ENCODE peak calls at places on chromosomes 3 and 15, in ten cellular contexts. R, Y, G, I, K, L, P, U, O and Q are unnamed samples.
A peak's percentile ranks its signal among the peaks of the same experiment; 100 is the strongest.

GRCh38 chr3:143951351-143951971 is 20.2 kb upstream of the DIPK2A start:
- DNase-seq in R (peak; percentile 46), Y (no peak), G (no peak), I (peak; percentile 11), K (no peak), L (peak; percentile 69), P (no peak), U (no peak), O (peak; percentile 52), Q (no peak)

GRCh38 chr3:160931474-160931873 is 173.7 kb downstream of the B3GALNT1 start:
- DNase-seq in R (no peak), Y (no peak), G (no peak), I (no peak), K (no peak), L (no peak), P (no peak), U (no peak), O (peak; percentile 30), Q (no peak)

GRCh38 chr3:43786102-43786952 is 95.6 kb downstream of the ABHD5 start:
- DNase-seq in R (no peak), Y (no peak), G (no peak), I (no peak), K (no peak), L (no peak), P (no peak), U (no peak), O (no peak), Q (no peak)

GRCh38 chr15:98614681-98615080 is 33.7 kb upstream of the IGF1R start:
- DNase-seq in R (no peak), Y (no peak), G (no peak), I (no peak), K (no peak), L (no peak), P (no peak), U (no peak), O (no peak), Q (no peak)

GRCh38 chr3:188834349-188834748 is 337.4 kb upstream of the TPRG1 start:
- DNase-seq in R (no peak), Y (no peak), G (no peak), I (no peak), K (no peak), L (peak; percentile 44), P (no peak), U (no peak), O (no peak), Q (no peak)

GRCh38 chr3:136070953-136071949 is 105.7 kb downstream of the PPP2R3A start:
- DNase-seq in R (peak; percentile 27), Y (no peak), G (peak; percentile 22), I (no peak), K (no peak), L (peak; percentile 33), P (no peak), U (no peak), O (peak; percentile 38), Q (no peak)

GRCh38 chr15:61083781-61084134 is 145.3 kb downstream of the RORA start:
- DNase-seq in R (no peak), Y (no peak), G (no peak), I (no peak), K (no peak), L (no peak), P (no peak), U (no peak), O (no peak), Q (no peak)

GRCh38 chr3:133868166-133868565 is 27.5 kb downstream of the RAB6B start:
- DNase-seq in R (no peak), Y (no peak), G (no peak), I (no peak), K (no peak), L (no peak), P (no peak), U (no peak), O (no peak), Q (no peak)

GRCh38 chr3:4750306-4751056 is 228.8 kb upstream of the BHLHE40 start:
- DNase-seq in R (peak; percentile 17), Y (no peak), G (no peak), I (no peak), K (no peak), L (no peak), P (no peak), U (no peak), O (no peak), Q (no peak)

DNA sequence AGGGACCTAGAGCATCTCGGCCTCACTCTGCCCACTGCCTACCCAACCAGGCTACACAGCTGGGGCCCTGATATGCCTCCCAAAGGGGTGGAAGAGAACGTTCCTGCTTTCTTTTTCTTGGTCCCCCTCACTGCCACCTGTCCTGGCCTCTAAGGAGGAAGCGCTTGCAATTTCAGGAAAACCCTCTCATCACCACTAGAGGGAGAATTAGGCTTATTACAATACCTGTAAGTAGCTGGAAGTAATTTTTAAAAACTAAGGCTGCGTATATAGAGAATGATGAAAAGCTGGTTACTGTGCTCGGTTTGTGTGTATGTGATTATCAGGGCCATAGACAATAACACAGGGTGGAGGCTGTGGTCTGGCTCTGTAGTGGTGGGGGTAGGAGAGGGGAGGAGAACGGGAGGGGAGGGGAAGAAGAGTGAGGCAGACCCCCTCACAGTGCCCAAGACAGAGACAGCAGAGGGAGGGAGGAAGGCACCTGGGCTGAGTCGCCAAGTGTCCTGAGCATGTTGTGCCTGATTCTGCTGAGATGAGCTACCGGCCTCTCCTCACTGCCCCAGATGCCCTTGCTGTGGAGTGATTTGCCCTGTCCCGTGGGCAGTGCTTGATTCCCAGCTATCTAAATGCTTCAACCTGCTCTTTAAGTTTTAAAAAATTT is 3.3 kb downstream of the GABRG3 start:
- DNase-seq in R (peak; percentile 9), Y (no peak), G (no peak), I (no peak), K (peak; percentile 35), L (peak; percentile 87), P (no peak), U (no peak), O (peak; percentile 32), Q (no peak)
- TF ChIP-seq CTCF in R (peak; percentile 19), Y (no peak), G (peak; percentile 33), I (no peak), K (peak; percentile 52), L (peak; percentile 60), P (peak; percentile 2), U (peak; percentile 70), O (peak; percentile 63), Q (peak; percentile 70)

DNA sequence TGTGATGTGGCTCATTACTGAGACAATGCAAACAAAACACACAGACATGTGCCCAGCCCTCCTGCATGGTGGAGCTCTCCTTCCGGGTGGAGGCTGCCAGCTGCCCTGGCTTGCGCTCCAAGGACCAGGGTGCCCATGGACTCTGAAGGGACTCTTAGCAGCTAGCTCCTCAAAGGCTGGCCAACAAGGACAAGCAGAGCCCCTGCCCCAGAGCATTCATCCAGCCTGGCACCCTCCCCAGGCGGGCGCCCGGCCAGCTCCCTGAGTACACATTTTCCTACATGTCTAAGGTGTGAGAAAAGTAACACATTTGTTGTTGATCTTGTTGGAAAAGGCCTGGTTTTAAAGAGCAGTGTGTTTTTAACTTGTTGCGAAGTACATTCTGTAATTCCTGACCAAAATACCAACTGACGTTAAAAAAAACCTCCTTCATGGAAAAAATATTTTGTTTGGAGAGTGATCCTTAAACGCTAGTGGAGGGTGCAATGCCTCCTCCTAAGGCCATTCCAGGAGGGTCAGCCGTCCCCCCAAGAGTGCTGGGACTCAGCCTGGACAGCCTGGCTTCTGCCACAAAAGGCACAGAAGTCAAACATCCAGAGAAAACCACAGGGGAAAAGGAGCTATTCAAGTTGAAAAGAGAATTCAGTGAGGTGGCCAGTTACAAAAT is 86.9 kb downstream of the KLF15 start:
- DNase-seq in R (peak; percentile 34), Y (peak; percentile 49), G (peak; percentile 82), I (no peak), K (no peak), L (no peak), P (peak; percentile 71), U (no peak), O (peak; percentile 51), Q (no peak)
- TF ChIP-seq CTCF in R (no peak), Y (no peak), G (no peak), I (no peak), K (no peak), L (no peak), P (no peak), U (no peak), O (no peak), Q (no peak)

GRCh38 chr3:42578054-42578453 is 3.7 kb downstream of the SEC22C start:
- DNase-seq in R (no peak), Y (no peak), G (no peak), I (no peak), K (no peak), L (no peak), P (no peak), U (no peak), O (no peak), Q (no peak)

GRCh38 chr3:42581400-42581708 is 413 bp downstream of the SEC22C start:
- DNase-seq in R (no peak), Y (no peak), G (no peak), I (no peak), K (no peak), L (no peak), P (no peak), U (no peak), O (peak; percentile 3), Q (no peak)

GRCh38 chr3:42582474-42583070 is 805 bp upstream of the SEC22C start:
- DNase-seq in R (no peak), Y (no peak), G (no peak), I (no peak), K (no peak), L (peak; percentile 64), P (no peak), U (no peak), O (no peak), Q (no peak)

DNA sequence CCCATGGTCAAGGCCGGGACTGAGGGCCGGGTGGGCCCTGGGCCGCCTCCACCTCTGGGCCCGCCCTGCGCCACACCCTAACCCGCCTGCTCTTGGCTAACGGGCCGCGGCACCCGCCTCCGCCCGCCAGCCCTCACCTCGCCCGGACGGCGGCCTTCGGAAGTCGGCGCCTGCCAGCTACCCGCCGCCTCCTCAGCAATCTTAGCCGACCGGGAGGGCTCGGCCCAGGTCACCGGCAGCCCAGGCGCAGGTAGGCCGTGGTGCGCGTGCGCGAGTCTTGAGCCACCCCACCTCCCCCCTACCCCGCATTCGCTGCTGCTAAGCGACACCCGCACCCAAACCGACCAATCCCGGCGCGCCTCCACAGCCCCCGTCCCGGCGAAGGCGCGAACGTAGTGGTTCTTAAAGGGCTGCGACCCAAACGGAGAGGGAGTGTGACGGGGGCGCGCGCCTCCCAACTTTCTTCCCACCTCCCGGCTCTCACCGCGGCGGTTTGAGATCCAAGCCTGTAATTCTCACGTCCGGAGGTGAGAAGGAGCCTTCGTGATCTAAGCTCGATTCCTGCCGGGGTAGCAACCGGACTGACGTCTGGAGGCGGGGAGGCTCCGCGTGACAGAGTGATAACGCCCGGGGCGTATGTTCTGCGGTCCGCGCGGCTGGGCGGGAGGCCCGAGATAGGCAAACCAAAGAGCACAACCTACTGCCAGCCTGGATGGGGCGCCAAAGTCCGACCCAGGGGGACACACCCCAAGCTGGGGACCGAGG is at the start of gene SEC22C:
- DNase-seq in R (peak; percentile 84), Y (peak; percentile 92), G (peak; percentile 95), I (peak; percentile 94), K (peak; percentile 96), L (peak; percentile 98), P (peak; percentile 86), U (peak; percentile 95), O (peak; percentile 94), Q (peak; percentile 96)
- TF ChIP-seq CTCF in R (peak; percentile 23), Y (no peak), G (peak; percentile 41), I (no peak), K (no peak), L (peak; percentile 57), P (no peak), U (no peak), O (no peak), Q (no peak)

DNA sequence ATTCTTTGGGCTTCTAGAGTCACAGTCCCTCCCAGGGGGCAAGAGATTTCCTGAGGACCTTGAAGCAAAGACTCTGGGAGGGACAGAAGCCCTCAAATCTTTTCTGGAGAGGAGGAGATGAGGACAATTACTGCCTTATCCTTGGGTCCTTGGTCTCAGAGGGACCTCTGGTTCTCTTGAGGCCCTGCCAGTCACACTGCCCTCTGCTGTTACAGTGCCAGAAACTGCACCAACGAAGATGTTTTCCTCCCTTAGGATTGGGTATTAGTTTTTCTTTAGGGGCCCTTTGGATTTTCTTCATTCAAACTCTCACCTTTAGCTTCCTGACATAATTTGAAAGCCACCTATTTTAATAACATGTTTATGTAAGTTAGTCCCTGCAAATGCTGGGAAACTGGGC is 58.2 kb upstream of the SCN5A start:
- DNase-seq in R (no peak), Y (no peak), G (no peak), I (no peak), K (no peak), L (peak; percentile 48), P (no peak), U (no peak), O (no peak), Q (no peak)
- TF ChIP-seq CTCF in R (peak; percentile 28), Y (no peak), G (peak; percentile 24), I (peak; percentile 13), K (no peak), L (peak; percentile 78), P (no peak), U (no peak), O (peak; percentile 39), Q (peak; percentile 54)